ENCODE peak calls at places on chromosomes 3 and 15, in six cellular contexts. K is lower leg skin, Z is uterus, H is stomach, U is body of pancreas, Y is IMR-90. R is an unnamed sample.

GRCh38 chr15:99961011-99961441 is 227.8 kb upstream of the LYSMD4 start:
- DNase-seq in Y (no peak), H (no peak), U (peak), K (peak), Z (no peak), R (no peak)

GRCh38 chr3:129429080-129429451 is 630 bp upstream of the EFCAB12 start:
- DNase-seq in Y (no peak), K (no peak), U (no peak), Z (no peak), H (no peak), R (no peak)

GRCh38 chr3:129428020-129428381 is 435 bp downstream of the EFCAB12 start:
- DNase-seq in Y (no peak), K (no peak), H (no peak), U (no peak), Z (no peak), R (no peak)

GRCh38 chr3:171168086-171168485 is 141.6 kb upstream of the SLC2A2 start:
- DNase-seq in H (no peak), Z (no peak), K (no peak), Y (peak), U (peak), R (peak)

GRCh38 chr3:20041197-20041780 is 1.0 kb downstream of the KAT2B start:
- DNase-seq in H (peak), Y (peak), Z (peak), U (peak), K (peak), R (peak)

GRCh38 chr15:35851491-35851890 is 305.5 kb upstream of the DPH6 start:
- DNase-seq in Z (no peak), K (no peak), H (no peak), Y (no peak), U (no peak), R (no peak)

GRCh38 chr3:11300970-11301369 is 28.8 kb downstream of the ATG7 start:
- DNase-seq in Z (no peak), U (no peak), Y (peak), H (no peak), K (no peak), R (no peak)

GRCh38 chr3:167228135-167228534 is 152.0 kb downstream of the ZBBX start:
- DNase-seq in Z (no peak), H (no peak), U (no peak), Y (peak), K (no peak), R (peak)

GRCh38 chr15:35583863-35584528 is 38.0 kb upstream of the DPH6 start:
- DNase-seq in K (peak), H (no peak), Y (peak), U (no peak), Z (peak), R (no peak)

GRCh38 chr3:99009851-99010250 is 108.4 kb upstream of the DCBLD2 start:
- DNase-seq in U (no peak), H (no peak), Z (no peak), Y (no peak), K (no peak), R (no peak)

GRCh38 chr15:62173215-62173614 is 8.1 kb upstream of the C2CD4B start:
- DNase-seq in Y (no peak), U (no peak), K (no peak), Z (no peak), H (no peak), R (no peak)

GRCh38 chr15:76286231-76286879 is 24.9 kb downstream of the ETFA start:
- DNase-seq in U (no peak), H (no peak), K (no peak), Y (peak), Z (no peak), R (no peak)

GRCh38 chr3:65946438-65946837 is 92.3 kb downstream of the MAGI1 start:
- DNase-seq in U (no peak), Y (peak), Z (no peak), H (no peak), K (no peak), R (no peak)

GRCh38 chr3:16322189-16322588 is 57.2 kb downstream of the OXNAD1 start:
- DNase-seq in Z (no peak), K (no peak), Y (no peak), H (no peak), U (no peak), R (no peak)

GRCh38 chr3:16528581-16528993 is 15.1 kb upstream of the RFTN1 start:
- DNase-seq in Y (no peak), U (no peak), H (no peak), K (no peak), Z (no peak), R (no peak)

GRCh38 chr15:100235030-100235617 is 106.7 kb downstream of the ADAMTS17 start:
- DNase-seq in K (no peak), H (no peak), Y (no peak), Z (no peak), U (no peak), R (no peak)

GRCh38 chr15:48865387-48866079 is 12.4 kb upstream of the EID1 start:
- DNase-seq in Y (peak), U (no peak), K (no peak), H (no peak), Z (no peak), R (no peak)

GRCh38 chr3:14235003-14235876 is 56.6 kb downstream of the LSM3 start:
- DNase-seq in Z (no peak), H (peak), U (no peak), Y (no peak), K (no peak), R (no peak)

GRCh38 chr3:151156618-151157216 is 46.3 kb downstream of the GPR171 start:
- DNase-seq in Z (no peak), Y (peak), U (peak), K (no peak), H (no peak), R (peak)

GRCh38 chr3:13896473-13897154 is 16.7 kb upstream of the WNT7A start:
- DNase-seq in Z (peak), Y (peak), K (peak), U (peak), H (peak), R (no peak)

GRCh38 chr3:122005033-122005565 is 16.9 kb downstream of the ILDR1 start:
- DNase-seq in Y (no peak), U (no peak), Z (no peak), H (no peak), K (no peak), R (no peak)
- TF ChIP-seq POLR2A in Y (no peak), U (no peak), Z (no peak), H (no peak), K (no peak), R (no peak)

DNA sequence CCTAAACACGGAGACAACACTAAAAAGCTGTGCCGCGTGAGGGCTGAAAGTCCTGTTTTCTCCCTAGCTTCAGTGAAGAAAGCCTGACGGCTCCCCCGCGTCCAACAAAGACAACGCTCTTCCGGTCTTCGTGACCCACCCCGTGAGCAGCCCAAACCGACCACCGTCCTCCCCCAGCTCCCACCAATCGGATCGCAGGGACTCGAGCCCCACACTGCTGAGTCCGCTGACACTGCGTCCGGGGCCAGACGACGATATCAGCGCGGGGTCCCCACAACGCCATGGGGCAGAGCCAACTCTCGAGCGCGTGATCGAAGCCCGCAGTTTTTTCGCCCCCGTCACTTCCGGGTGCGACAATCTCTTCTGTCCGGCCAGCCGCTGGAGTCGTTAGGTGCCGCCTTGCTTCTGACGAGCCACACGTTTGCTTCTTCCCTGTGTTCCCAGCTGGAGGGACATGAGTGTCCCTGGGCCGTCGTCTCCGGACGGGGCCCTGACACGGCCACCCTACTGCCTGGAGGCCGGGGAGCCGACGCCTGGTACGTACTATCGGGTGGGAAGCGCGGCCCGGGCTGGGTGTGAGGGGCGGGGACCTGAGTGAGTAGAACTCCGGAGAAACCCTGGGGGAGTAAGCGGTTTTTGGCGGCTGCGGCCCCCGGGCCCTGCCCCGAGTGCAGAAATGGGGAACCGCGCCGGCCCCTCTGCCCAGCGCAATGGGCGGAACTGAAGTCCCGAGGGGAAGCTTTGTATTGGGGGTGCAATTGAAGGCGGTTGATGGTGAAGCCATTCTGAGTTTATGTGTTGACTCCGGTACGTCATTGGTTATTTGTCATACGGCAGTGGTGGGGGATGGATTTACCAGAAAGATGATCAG is at the start of gene BLOC1S6:
- DNase-seq in Y (peak), U (peak), K (peak), H (peak), Z (peak), R (peak)
- TF ChIP-seq POLR2A in Y (peak), U (peak), K (no peak), H (peak), Z (peak), R (peak)

GRCh38 chr15:74587924-74588323 is 27.7 kb upstream of the CLK3 start:
- DNase-seq in Y (no peak), H (no peak), U (no peak), K (no peak), Z (no peak), R (no peak)
- TF ChIP-seq POLR2A in Y (no peak), H (no peak), U (no peak), K (no peak), Z (no peak), R (no peak)

GRCh38 chr3:184338538-184338945 is 1.1 kb downstream of the FAM131A start:
- DNase-seq in H (peak), Z (peak), Y (peak), K (no peak), U (peak), R (no peak)
- TF ChIP-seq POLR2A in H (no peak), Z (peak), Y (no peak), K (no peak), U (no peak), R (no peak)

DNA sequence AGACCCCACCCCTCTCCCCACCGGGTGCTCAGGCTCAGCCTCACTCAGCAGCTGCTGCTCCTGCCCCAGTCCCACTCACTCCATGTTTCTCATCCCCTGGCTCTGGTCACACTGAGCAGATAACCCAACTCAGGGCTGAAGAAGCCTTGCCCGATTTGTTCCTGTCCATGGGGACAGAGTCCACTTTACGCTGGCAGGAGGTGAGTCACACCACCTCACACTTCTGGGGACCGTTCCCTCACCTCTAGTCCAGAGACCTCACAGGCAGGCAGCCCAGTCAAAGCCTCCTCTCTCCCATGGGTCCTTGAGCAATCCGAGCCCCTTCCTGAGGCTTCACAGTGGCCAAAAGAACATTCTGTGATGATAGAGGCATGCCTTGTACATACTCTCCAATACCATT is 1.4 kb downstream of the CIDEC start:
- DNase-seq in K (no peak), Y (no peak), H (peak), U (no peak), Z (no peak), R (no peak)
- TF ChIP-seq POLR2A in K (no peak), Y (no peak), H (no peak), U (no peak), Z (no peak), R (no peak)

DNA sequence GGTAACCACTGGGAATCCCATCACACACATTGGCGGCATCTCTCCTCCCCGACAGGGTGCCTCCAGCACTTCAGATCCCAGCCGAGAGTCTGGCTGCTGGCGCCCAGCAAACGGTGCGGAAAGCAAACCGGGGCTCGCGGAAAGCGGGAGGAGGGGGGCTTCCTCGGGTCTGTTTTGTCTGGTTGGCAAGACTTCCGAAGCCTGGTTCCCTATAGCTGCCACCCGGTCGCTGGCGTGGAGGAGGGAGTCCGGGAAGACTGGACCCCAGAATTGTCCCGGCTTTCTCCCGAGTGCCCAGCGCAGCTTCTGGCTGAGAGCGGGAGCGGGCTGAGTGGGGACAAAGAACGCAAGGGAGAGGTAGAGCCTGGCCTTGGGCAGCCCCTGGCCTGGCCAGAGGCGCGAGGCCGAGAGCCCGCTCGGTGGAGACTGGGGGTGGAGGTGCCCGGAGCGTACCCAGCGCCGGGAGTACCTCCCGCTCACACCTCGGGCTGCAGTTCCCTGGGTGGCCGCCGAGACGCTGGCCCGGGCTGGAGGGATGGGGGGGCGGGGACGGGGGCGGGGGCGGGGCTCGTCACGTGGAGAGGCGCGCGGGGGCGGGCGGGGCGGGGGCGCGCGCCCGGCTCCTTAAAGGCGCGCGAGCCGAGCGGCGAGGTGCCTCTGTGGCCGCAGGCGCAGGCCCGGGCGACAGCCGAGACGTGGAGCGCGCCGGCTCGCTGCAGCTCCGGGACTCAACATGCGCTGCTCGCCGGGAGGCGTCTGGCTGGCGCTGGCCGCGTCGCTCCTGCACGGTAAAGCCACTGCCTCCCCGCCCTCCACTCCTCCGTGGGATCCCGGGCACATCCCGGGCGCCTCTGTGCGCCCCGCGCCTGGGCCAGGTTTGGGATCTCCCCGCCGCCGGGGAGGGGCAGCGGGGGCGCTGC is at the start of gene CHRNA7:
- DNase-seq in K (no peak), Y (peak), U (peak), H (peak), Z (no peak), R (peak)
- TF ChIP-seq POLR2A in K (no peak), Y (no peak), U (peak), H (no peak), Z (no peak), R (peak)

GRCh38 chr15:80152180-80152895 is 461 bp upstream of the FAH start:
- DNase-seq in K (peak), Z (peak), U (peak), Y (peak), H (peak), R (peak)

GRCh38 chr15:80154336-80154735 is 1.5 kb downstream of the FAH start:
- DNase-seq in K (no peak), Y (peak), U (no peak), H (no peak), Z (no peak), R (no peak)

GRCh38 chr15:80153900-80154299 is 1.1 kb downstream of the FAH start:
- DNase-seq in Y (peak), Z (no peak), U (no peak), H (no peak), K (no peak), R (no peak)

GRCh38 chr15:80151576-80151975 is 1.2 kb upstream of the FAH start:
- DNase-seq in U (no peak), H (no peak), Z (no peak), K (no peak), Y (no peak), R (no peak)

DNA sequence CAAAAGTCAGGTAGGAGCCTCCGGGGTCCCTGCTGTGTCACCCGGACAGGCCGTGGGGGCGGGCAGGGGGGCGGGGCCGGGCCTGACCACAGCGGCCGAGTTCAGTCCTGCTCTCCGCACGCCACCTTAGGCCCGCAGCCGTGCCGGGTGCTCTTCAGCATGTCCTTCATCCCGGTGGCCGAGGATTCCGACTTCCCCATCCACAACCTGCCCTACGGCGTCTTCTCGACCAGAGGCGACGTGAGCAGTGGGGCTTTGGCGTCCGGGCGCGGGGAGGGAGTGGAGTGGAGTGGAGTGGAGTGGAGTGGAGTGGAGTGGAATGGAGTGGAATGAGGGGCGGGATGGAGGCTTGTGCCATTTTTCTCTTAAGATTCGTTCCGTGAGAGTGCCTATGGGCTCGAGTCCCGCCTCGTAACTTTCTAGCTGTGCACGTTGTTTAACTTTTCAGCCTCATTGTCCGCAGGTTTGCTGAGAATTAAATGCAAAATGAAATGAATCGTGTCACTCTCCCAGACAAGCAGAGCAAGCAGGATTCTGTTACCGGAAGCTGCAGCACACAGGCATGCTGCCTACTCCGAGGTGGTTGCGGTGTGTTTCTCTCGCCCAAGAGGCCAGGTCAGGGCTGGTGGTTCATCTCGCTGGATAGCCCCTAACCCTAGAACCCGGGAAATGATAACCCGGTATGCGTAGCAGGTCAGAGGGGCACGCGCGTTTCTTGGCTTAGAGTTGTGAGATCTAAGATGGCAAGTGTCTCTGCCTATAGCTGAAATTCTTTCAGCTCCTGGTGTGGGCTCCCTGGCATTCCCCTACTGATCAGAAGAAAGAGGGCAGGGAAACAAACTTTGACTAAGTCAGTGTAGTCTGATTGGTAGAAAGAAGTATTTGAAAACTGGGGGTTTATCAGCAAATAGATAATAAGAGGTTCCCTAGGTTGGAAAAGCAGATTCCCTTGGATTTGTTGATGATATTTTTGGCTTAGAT is at the start of gene FAH:
- DNase-seq in Z (no peak), H (no peak), Y (peak), U (peak), K (no peak), R (peak)
- TF ChIP-seq POLR2A in Z (peak), H (no peak), Y (no peak), U (peak), K (no peak), R (peak)

DNA sequence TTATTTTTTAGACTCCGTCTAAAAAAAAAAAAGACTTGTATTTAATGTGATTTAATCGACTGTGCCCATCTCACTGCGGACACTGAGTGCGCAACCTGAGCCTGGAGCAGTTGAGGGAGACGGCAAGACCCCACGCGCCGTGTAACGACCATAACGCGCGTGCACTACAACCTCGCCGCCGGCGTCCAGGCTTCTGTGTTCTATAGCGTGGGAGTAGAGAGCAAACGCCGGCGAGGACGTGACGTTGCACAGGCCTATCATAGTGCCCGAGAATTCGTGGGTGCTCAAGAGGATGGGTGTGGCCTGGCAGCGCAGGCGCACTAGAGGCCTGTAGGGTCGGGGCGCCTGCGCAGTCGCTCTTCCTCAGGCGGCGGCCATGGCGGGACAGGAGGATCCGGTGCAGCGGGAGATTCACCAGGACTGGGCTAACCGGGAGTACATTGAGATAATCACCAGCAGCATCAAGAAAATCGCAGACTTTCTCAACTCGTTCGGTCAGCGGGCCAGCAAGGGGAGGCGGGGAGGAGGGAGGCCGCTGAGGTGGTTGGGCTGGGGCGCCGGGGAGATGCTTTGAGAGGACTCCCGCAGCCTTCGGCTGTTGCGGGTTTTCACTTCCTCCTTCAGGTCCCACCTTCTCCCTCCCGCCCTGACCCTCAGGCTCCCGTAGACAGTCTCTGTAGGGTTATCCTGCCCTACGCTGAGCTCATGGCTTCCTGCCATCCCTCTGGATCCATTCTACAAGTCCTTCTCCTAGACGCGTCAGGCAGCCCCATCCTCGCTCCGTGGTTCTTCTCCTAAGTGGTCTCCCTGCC is at the start of gene BRK1:
- DNase-seq in U (peak), H (peak), Y (peak), K (peak), Z (peak), R (peak)
- TF ChIP-seq POLR2A in U (peak), H (peak), Y (peak), K (no peak), Z (peak), R (peak)

GRCh38 chr3:4977889-4978258 is 1.4 kb upstream of the BHLHE40 start:
- DNase-seq in H (no peak), Z (no peak), U (no peak), K (no peak), Y (no peak), R (no peak)

GRCh38 chr3:4978966-4979400 is 254 bp upstream of the BHLHE40 start:
- DNase-seq in Z (peak), U (peak), Y (peak), K (peak), H (peak), R (peak)

GRCh38 chr3:4977001-4977888 is 2.0 kb upstream of the BHLHE40 start:
- DNase-seq in K (peak), H (peak), U (peak), Y (peak), Z (peak), R (no peak)

GRCh38 chr3:4979401-4980228 is at the start of gene BHLHE40:
- DNase-seq in K (no peak), Z (no peak), U (no peak), H (no peak), Y (no peak), R (no peak)

GRCh38 chr3:4978259-4978965 is 825 bp upstream of the BHLHE40 start:
- DNase-seq in H (peak), Y (peak), K (peak), Z (peak), U (peak), R (peak)
- TF ChIP-seq POLR2A in H (no peak), Y (peak), K (no peak), Z (no peak), U (peak), R (peak)